ENCODE peak calls at places on chromosomes 3 and 15, in five cellular contexts. I is substantia nigra; P is stimulated activated CD8-positive, alpha-beta memory T cell treated with anti-CD3 and anti-CD28 coated beads, Interleukin-7, amount 100 ng/mL, for 1 hour; W is NCI-H2107; E is amniotic stem cell. F is an unnamed sample.

GRCh38 chr15:30859091-30859874 is 44.4 kb upstream of the FAN1 start:
- DNase-seq in P (peak; percentile 5), E (no peak), I (no peak), W (no peak), F (no peak)

GRCh38 chr15:80476036-80476435 is 71.9 kb downstream of the ARNT2 start:
- DNase-seq in W (no peak), P (no peak), E (no peak), I (no peak), F (no peak)

GRCh38 chr3:12886106-12886679 is 44.8 kb upstream of the RPL32 start:
- DNase-seq in P (no peak), I (no peak), E (no peak), W (no peak), F (no peak)

GRCh38 chr3:64599651-64600050 is 88.1 kb downstream of the ADAMTS9 start:
- DNase-seq in I (no peak), E (no peak), W (no peak), P (no peak), F (no peak)

GRCh38 chr15:38532728-38533127 is 31.9 kb downstream of the RASGRP1 start:
- DNase-seq in P (no peak), E (no peak), I (no peak), W (no peak), F (no peak)

GRCh38 chr3:32797776-32798175 is 20.0 kb upstream of the TRIM71 start:
- DNase-seq in E (no peak), W (no peak), P (no peak), I (no peak), F (no peak)

GRCh38 chr15:64009241-64009640 is 37.0 kb downstream of the DAPK2 start:
- DNase-seq in I (no peak), W (no peak), P (no peak), E (no peak), F (no peak)

GRCh38 chr15:96359772-96360498 is 29.4 kb downstream of the NR2F2 start:
- DNase-seq in E (no peak), P (no peak), W (no peak), I (no peak), F (no peak)

GRCh38 chr15:80970018-80970657 is 19.5 kb downstream of the MESD start:
- DNase-seq in P (peak; percentile 40), W (peak; percentile 31), E (no peak), I (peak; percentile 19), F (no peak)

GRCh38 chr3:9778102-9778501 is 8.4 kb upstream of the CAMK1 start:
- DNase-seq in W (no peak), I (no peak), E (no peak), P (no peak), F (no peak)

GRCh38 chr15:99347609-99348008 is 96.3 kb downstream of the LRRC28 start:
- DNase-seq in I (no peak), P (no peak), E (no peak), W (no peak), F (no peak)

GRCh38 chr3:45583021-45583851 is 11.3 kb upstream of the LIMD1 start:
- DNase-seq in W (no peak), I (peak; percentile 81), E (no peak), P (no peak), F (no peak)

GRCh38 chr15:63504979-63505841 is 817 bp downstream of the USP3 start:
- DNase-seq in P (no peak), W (no peak), I (peak; percentile 39), E (peak; percentile 48), F (peak; percentile 39)

GRCh38 chr3:76063019-76063418 is 277.7 kb upstream of the ZNF717 start:
- DNase-seq in P (no peak), I (no peak), E (peak; percentile 57), W (no peak), F (no peak)

GRCh38 chr15:101138913-101139880 is 112.7 kb downstream of the CHSY1 start:
- DNase-seq in P (no peak), W (peak; percentile 44), E (no peak), I (no peak), F (no peak)

GRCh38 chr3:149435936-149436885 is 38.3 kb upstream of the TM4SF4 start:
- DNase-seq in E (no peak), W (no peak), I (no peak), P (no peak), F (no peak)

GRCh38 chr15:41883484-41883825 is 10.4 kb downstream of the SPTBN5 start:
- DNase-seq in I (no peak), W (no peak), P (no peak), E (no peak), F (no peak)

GRCh38 chr15:42456971-42457370 is 34.0 kb downstream of the ZNF106 start:
- DNase-seq in E (peak; percentile 21), I (no peak), W (no peak), P (no peak), F (no peak)

GRCh38 chr3:17444865-17445264 is 297.6 kb downstream of the TBC1D5 start:
- DNase-seq in E (no peak), I (no peak), W (no peak), P (no peak), F (no peak)

F was measured in NCI-H510A.